ENCODE peak calls at places on chromosome 1, in nine cellular contexts. I, W, P, C, Y, G, F, T and O are unnamed samples.

GRCh38 chr1:205326812-205327466 is 5.4 kb upstream of the NUAK2 start:
- DNase-seq in C (no peak), G (no peak), T (no peak), P (no peak), Y (no peak), W (peak; percentile 44), I (peak; percentile 33), F (no peak), O (no peak)

GRCh38 chr1:8170059-8170835 is 144.1 kb upstream of the ERRFI1 start:
- DNase-seq in T (no peak), G (no peak), I (no peak), P (no peak), W (no peak), C (no peak), F (no peak), Y (no peak), O (no peak)

GRCh38 chr1:116777831-116778830 is 23.9 kb downstream of the CD2 start:
- DNase-seq in W (no peak), P (no peak), Y (no peak), G (no peak), C (no peak), I (peak; percentile 87), T (peak; percentile 67), F (no peak), O (no peak)

GRCh38 chr1:223683586-223684487 is 18.3 kb upstream of the CAPN8 start:
- DNase-seq in Y (peak; percentile 34), G (peak; percentile 36), F (peak; percentile 7), C (peak; percentile 68), W (no peak), I (peak; percentile 65), P (no peak), T (peak; percentile 65), O (peak; percentile 68)

GRCh38 chr1:53992085-53992874 is 25.7 kb downstream of the LDLRAD1 start:
- DNase-seq in Y (no peak), P (no peak), I (peak; percentile 7), T (no peak), W (no peak), C (peak; percentile 41), F (no peak), G (no peak), O (no peak)

GRCh38 chr1:23557471-23558124 is 1.7 kb downstream of the ID3 start:
- DNase-seq in T (peak; percentile 56), I (peak; percentile 40), F (no peak), C (no peak), G (no peak), P (no peak), W (no peak), Y (no peak), O (no peak)

GRCh38 chr1:177883581-177883980 is 86.3 kb downstream of the SEC16B start:
- DNase-seq in T (no peak), F (no peak), P (no peak), G (no peak), C (no peak), I (no peak), W (no peak), Y (no peak), O (no peak)

GRCh38 chr1:162822391-162823200 is 32.1 kb downstream of the HSD17B7 start:
- DNase-seq in C (no peak), G (no peak), T (no peak), F (no peak), I (no peak), P (peak; percentile 14), Y (no peak), W (peak; percentile 36), O (peak; percentile 44)

GRCh38 chr1:93662481-93663190 is 19.0 kb downstream of the BCAR3 start:
- DNase-seq in Y (no peak), T (peak; percentile 57), P (no peak), C (no peak), G (no peak), F (no peak), I (peak; percentile 68), W (no peak), O (no peak)

GRCh38 chr1:62799688-62800087 is 15.8 kb downstream of the ATG4C start:
- DNase-seq in I (no peak), W (no peak), P (no peak), G (no peak), T (no peak), Y (no peak), F (no peak), C (no peak), O (no peak)

GRCh38 chr1:31926846-31927660 is 11.1 kb downstream of the PTP4A2 start:
- DNase-seq in F (no peak), P (no peak), G (no peak), W (no peak), I (no peak), C (no peak), T (no peak), Y (no peak), O (peak; percentile 36)

GRCh38 chr1:170967042-170967910 is 31.9 kb downstream of the MROH9 start:
- DNase-seq in T (peak; percentile 72), I (peak; percentile 71), F (no peak), C (no peak), W (no peak), G (no peak), Y (peak; percentile 21), P (no peak), O (peak; percentile 51)

GRCh38 chr1:230849451-230850194 is 18.7 kb downstream of the C1orf198 start:
- DNase-seq in I (peak; percentile 97), C (no peak), T (peak; percentile 94), P (peak; percentile 57), Y (no peak), W (no peak), G (no peak), F (no peak), O (no peak)

GRCh38 chr1:1144122-1144842 is 28.4 kb upstream of the C1orf159 start:
- DNase-seq in I (no peak), T (no peak), P (no peak), W (no peak), F (no peak), C (no peak), G (peak; percentile 44), Y (no peak), O (no peak)

GRCh38 chr1:15952317-15953258 is 23.3 kb downstream of the ZBTB17 start:
- DNase-seq in G (peak; percentile 19), W (no peak), I (peak; percentile 85), T (peak; percentile 83), Y (no peak), F (no peak), C (no peak), P (no peak), O (no peak)

GRCh38 chr1:177585492-177586220 is 384.2 kb downstream of the SEC16B start:
- DNase-seq in G (no peak), I (peak; percentile 2), C (no peak), F (no peak), P (no peak), T (no peak), Y (no peak), W (no peak), O (no peak)

GRCh38 chr1:44973645-44974044 is 12.8 kb downstream of the EIF2B3 start:
- DNase-seq in T (no peak), C (no peak), P (no peak), I (no peak), W (no peak), G (no peak), Y (no peak), F (no peak), O (no peak)

GRCh38 chr1:188006354-188006753 is 1177.6 kb downstream of the PLA2G4A start:
- DNase-seq in Y (no peak), I (no peak), T (peak; percentile 25), C (no peak), P (no peak), W (no peak), F (no peak), G (no peak), O (no peak)